ENCODE peak calls at places on chromosome 1, in nine cellular contexts. T is stomach, S is hepatocyte, V is tibial nerve, E is heart left ventricle, P is HepG2, Y is left ventricle myocardium inferior, X is tibial artery, G is SK-N-SH. A is an unnamed sample. For H3K27me3, the result is how much of the 10 kb centered on the place peaks cover.

GRCh38 chr1:200524092-200524491 is 96.5 kb downstream of the KIF14 start:
- DNase-seq in T (no peak), S (no peak), V (no peak), E (no peak), P (no peak), Y (no peak), X (no peak), G (no peak), A (no peak)

GRCh38 chr1:164064501-164064900 is 494.5 kb upstream of the PBX1 start:
- DNase-seq in T (no peak), S (peak), V (no peak), E (no peak), P (no peak), Y (no peak), X (no peak), G (no peak), A (peak)

GRCh38 chr1:106555571-106555970 is 500.9 kb upstream of the PRMT6 start:
- DNase-seq in T (no peak), S (no peak), V (no peak), E (no peak), P (no peak), Y (no peak), X (no peak), G (no peak), A (no peak)

GRCh38 chr1:245153645-245154428 is 948 bp upstream of the KIF26B start:
- DNase-seq in T (no peak), S (peak), V (no peak), E (no peak), P (no peak), Y (no peak), X (peak), G (peak), A (peak)

GRCh38 chr1:217857061-217857460 is 225.9 kb downstream of the SPATA17 start:
- DNase-seq in T (no peak), S (no peak), V (no peak), E (no peak), P (no peak), Y (no peak), X (no peak), G (no peak), A (peak)

GRCh38 chr1:51768971-51769601 is 109.4 kb downstream of the NRDC start:
- DNase-seq in T (no peak), S (peak), V (no peak), E (no peak), P (peak), Y (no peak), X (no peak), G (peak), A (peak)

GRCh38 chr1:53050310-53050709 is 11.7 kb upstream of the PODN start:
- DNase-seq in T (no peak), S (no peak), V (no peak), E (no peak), P (no peak), Y (no peak), X (no peak), G (no peak), A (no peak)

GRCh38 chr1:10429868-10430215 is 391 bp upstream of the CENPS start:
- DNase-seq in T (no peak), S (no peak), V (no peak), E (no peak), P (no peak), Y (no peak), X (no peak), G (peak), A (peak)

DNA sequence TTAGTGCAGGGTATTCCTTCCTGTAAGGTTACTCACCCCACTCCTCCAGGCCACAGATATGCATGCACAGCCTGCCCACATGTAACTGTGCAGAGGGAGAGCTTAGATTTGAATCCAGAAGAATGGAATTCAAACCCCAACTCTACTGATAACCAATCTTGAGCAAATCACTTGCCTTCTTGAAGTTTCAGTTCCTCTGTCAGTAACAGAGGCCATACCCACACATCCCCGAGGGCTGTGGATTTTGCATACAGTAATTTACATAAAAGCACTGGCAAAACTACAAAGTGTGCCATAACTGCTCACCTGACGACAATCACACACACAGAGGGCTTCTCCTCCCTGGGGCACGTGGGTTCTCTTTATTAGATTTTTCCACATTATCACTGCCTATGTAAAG is 18.7 kb downstream of the CD247 start:
- DNase-seq in T (no peak), S (no peak), V (no peak), E (no peak), P (no peak), Y (no peak), X (no peak), G (no peak), A (no peak)
- H3K27me3 ChIP-seq in T (under half), S (under half), V (under half), E (under half), P (under half), Y (half or more), X (under half), G (under half), A (under half)

DNA sequence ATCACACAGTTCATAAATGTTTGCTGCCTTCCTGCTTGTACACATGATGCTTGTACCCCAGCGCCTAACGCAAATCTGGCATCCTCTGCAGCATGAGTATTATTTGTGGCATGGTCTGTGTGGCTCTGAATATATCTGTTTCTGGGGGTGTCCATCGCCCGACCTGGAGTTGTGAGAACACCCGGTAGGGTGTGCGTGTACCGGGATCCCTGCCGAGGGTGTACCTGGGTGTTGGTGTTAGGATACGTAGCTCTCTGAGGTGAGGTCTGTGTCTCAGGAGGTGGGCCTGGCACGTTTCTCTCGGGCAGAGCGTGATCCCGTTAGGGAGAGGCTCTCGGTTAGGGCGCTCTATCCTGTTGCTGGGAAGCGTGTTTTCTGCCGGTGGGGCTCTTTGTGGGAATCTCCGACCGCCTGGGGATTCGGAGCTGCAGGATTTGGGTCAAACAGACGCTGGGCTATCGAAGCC is 10.4 kb upstream of the CDC20 start:
- DNase-seq in T (no peak), S (no peak), V (no peak), E (no peak), P (peak), Y (no peak), X (no peak), G (no peak), A (no peak)
- H3K27ac ChIP-seq in T (peak), S (peak), V (peak), E (peak), P (peak), Y (peak), X (peak), G (no peak), A (peak)

DNA sequence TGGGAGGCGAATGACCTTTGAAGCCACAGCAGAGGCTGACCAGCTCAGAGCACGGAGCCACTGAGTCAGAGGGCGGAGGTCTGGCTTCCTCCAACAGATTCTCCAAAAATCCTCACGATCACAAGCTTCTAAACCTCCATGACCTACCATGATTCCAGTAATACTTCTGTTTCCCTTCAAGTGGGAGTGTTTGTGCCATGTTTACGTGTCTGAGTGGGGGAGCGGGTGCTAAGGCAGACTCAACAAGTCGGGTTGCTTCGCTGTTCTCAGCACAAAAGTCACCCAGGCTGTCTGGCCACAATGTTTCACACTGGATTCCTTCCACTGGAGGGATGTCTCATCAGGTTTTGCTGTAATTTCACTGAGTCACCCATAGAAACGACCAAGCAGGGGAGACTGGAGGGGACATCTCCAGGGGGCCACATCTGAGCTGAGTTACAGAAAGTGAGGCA is 86.2 kb downstream of the SLC66A1 start:
- DNase-seq in T (no peak), S (peak), V (no peak), E (no peak), P (no peak), Y (no peak), X (peak), G (no peak), A (peak)
- TF ChIP-seq CTCF in T (peak), S (peak), V (no peak), E (peak), P (no peak), Y (no peak), X (peak), G (peak), A (peak)

GRCh38 chr1:209529233-209529632 is 54.3 kb upstream of the CAMK1G start:
- DNase-seq in T (no peak), S (no peak), V (no peak), E (no peak), P (no peak), Y (no peak), X (no peak), G (no peak), A (no peak)
- H3K27me3 ChIP-seq in T (under half), S (under half), V (under half), E (under half), P (under half), Y (half or more), X (under half), G (under half), A (under half)

GRCh38 chr1:28259252-28259934 is at the start of gene SESN2:
- DNase-seq in T (peak), S (peak), V (peak), E (peak), P (peak), Y (peak), X (peak), G (peak), A (peak)
- H3K27ac ChIP-seq in T (peak), S (peak), V (peak), E (peak), P (peak), Y (peak), X (peak), G (peak), A (peak)

GRCh38 chr1:2042830-2043773 is 7.1 kb upstream of the PRKCZ start:
- DNase-seq in T (no peak), S (no peak), V (no peak), E (no peak), P (peak), Y (no peak), X (no peak), G (peak), A (no peak)
- TF ChIP-seq CTCF in T (no peak), S (no peak), V (no peak), E (no peak), P (peak), Y (no peak), X (no peak), G (no peak), A (no peak)

A was measured in cardiac muscle cell.